ENCODE peak calls at places on chromosome 1, in nine cellular contexts. T is posterior vena cava; A is activated CD8-positive, alpha-beta T cell treated with anti-CD3 and anti-CD28 coated beads for 36 hours; N is activated gamma-delta T cell treated with anti-CD3 and anti-CD28 coated beads, Interleukin-2, amount 50 U/mL, for 16 hours; Q is LoVo; B is HFFc6; J is left ventricle myocardium inferior; L is stimulated activated CD8-positive, alpha-beta memory T cell treated with anti-CD3 and anti-CD28 coated beads, Interleukin-7, amount 100 ng/mL, for 4 hours; Z is HTR-8/SVneo. U is an unnamed sample.

GRCh38 chr1:119611701-119612113 is 36.4 kb downstream of the ZNF697 start:
- DNase-seq in T (peak), A (peak), N (peak), Q (peak), B (no peak), J (peak), L (no peak), Z (peak), U (peak)

GRCh38 chr1:26996665-26997064 is 3.2 kb downstream of the TRNP1 start:
- DNase-seq in T (no peak), A (no peak), N (no peak), Q (no peak), B (no peak), J (no peak), L (no peak), Z (no peak), U (no peak)

GRCh38 chr1:178011864-178012476 is 42.1 kb upstream of the SEC16B start:
- DNase-seq in T (no peak), A (no peak), N (no peak), Q (no peak), B (no peak), J (no peak), L (no peak), Z (no peak), U (no peak)

GRCh38 chr1:181089777-181090505 is 1.4 kb downstream of the IER5 start:
- DNase-seq in T (peak), A (peak), N (peak), Q (peak), B (peak), J (peak), L (peak), Z (no peak), U (peak)

GRCh38 chr1:93704063-93704462 is 22.4 kb upstream of the BCAR3 start:
- DNase-seq in T (no peak), A (no peak), N (no peak), Q (no peak), B (no peak), J (no peak), L (no peak), Z (no peak), U (peak)

GRCh38 chr1:228668553-228669400 is 66.5 kb upstream of the RHOU start:
- DNase-seq in T (peak), A (no peak), N (no peak), Q (no peak), B (peak), J (no peak), L (no peak), Z (no peak), U (no peak)

GRCh38 chr1:95006681-95007080 is 66.1 kb downstream of the ALG14 start:
- DNase-seq in T (no peak), A (no peak), N (no peak), Q (no peak), B (no peak), J (no peak), L (no peak), Z (no peak), U (no peak)

GRCh38 chr1:205258313-205259176 is 30.8 kb downstream of the TMCC2 start:
- DNase-seq in T (no peak), A (no peak), N (no peak), Q (peak), B (peak), J (no peak), L (no peak), Z (peak), U (no peak)

GRCh38 chr1:33143698-33144097 is 38.1 kb downstream of the TRIM62 start:
- DNase-seq in T (peak), A (no peak), N (no peak), Q (no peak), B (peak), J (no peak), L (no peak), Z (no peak), U (no peak)

GRCh38 chr1:88013485-88013884 is 670.6 kb upstream of the PKN2 start:
- DNase-seq in T (no peak), A (no peak), N (no peak), Q (no peak), B (no peak), J (no peak), L (no peak), Z (no peak), U (no peak)

GRCh38 chr1:110356379-110356778 is 17.2 kb downstream of the RBM15 start:
- DNase-seq in T (no peak), A (no peak), N (no peak), Q (peak), B (no peak), J (no peak), L (no peak), Z (no peak), U (no peak)

U was measured in lower lobe of right lung.